ENCODE peak calls at places on chromosomes 11 and 22, in nine cellular contexts. Z is adrenal gland, J is ovary, M is right lobe of liver, Y is heart left ventricle, S is vagina, R is IMR-90, C is uterus, A is tibial nerve. N is an unnamed sample.

GRCh38 chr11:126585388-126586302 is 230.2 kb downstream of the ST3GAL4 start:
- DNase-seq in M (no peak), A (peak; percentile 82), Y (peak; percentile 66), C (peak; percentile 57), Z (peak; percentile 74), R (peak; percentile 96), S (no peak), J (peak; percentile 61), N (no peak)

GRCh38 chr11:117818036-117818858 is 6.3 kb downstream of the FXYD2 start:
- DNase-seq in C (no peak), S (no peak), Y (no peak), A (no peak), M (no peak), R (peak; percentile 56), J (no peak), Z (peak; percentile 73), N (no peak)

GRCh38 chr11:78203184-78203583 is 14.5 kb downstream of the USP35 start:
- DNase-seq in R (no peak), C (no peak), Z (no peak), J (no peak), A (no peak), M (no peak), S (no peak), Y (no peak), N (no peak)

GRCh38 chr22:26835929-26836528 is 178.6 kb downstream of the MIAT start:
- DNase-seq in J (no peak), R (peak; percentile 23), C (no peak), M (peak; percentile 52), Z (peak; percentile 27), Y (no peak), S (no peak), A (peak; percentile 32), N (no peak)

GRCh38 chr11:104146421-104146820 is 17.5 kb downstream of the PDGFD start:
- DNase-seq in M (no peak), S (no peak), J (no peak), C (no peak), Z (no peak), Y (no peak), A (no peak), R (no peak), N (no peak)

GRCh38 chr11:8105666-8106065 is 24.7 kb downstream of the TUB start:
- DNase-seq in Z (no peak), J (no peak), C (no peak), Y (no peak), S (no peak), M (no peak), A (no peak), R (peak; percentile 27), N (no peak)

GRCh38 chr11:75731095-75731494 is 13.5 kb downstream of the MOGAT2 start:
- DNase-seq in Z (no peak), Y (no peak), R (no peak), S (no peak), J (no peak), A (no peak), C (no peak), M (no peak), N (no peak)

GRCh38 chr22:40082184-40082583 is 87.4 kb downstream of the FAM83F start:
- DNase-seq in M (no peak), C (no peak), R (no peak), S (no peak), Z (no peak), A (no peak), Y (no peak), J (no peak), N (no peak)

GRCh38 chr11:110463153-110463552 is 33.4 kb downstream of the FDX1 start:
- DNase-seq in S (no peak), C (peak; percentile 56), A (peak; percentile 55), Y (no peak), J (no peak), Z (no peak), R (peak; percentile 66), M (no peak), N (no peak)

GRCh38 chr11:91158901-91159537 is 936.2 kb upstream of the CHORDC1 start:
- DNase-seq in J (no peak), R (peak; percentile 25), Y (no peak), Z (no peak), S (no peak), M (no peak), C (no peak), A (no peak), N (no peak)

GRCh38 chr11:108012139-108012725 is 3.5 kb downstream of the CUL5 start:
- DNase-seq in S (no peak), Y (no peak), R (no peak), J (no peak), M (no peak), C (no peak), Z (no peak), A (no peak), N (no peak)

GRCh38 chr22:45091254-45091854 is 72.4 kb upstream of the NUP50 start:
- DNase-seq in A (no peak), C (no peak), S (no peak), R (no peak), Z (no peak), Y (no peak), J (no peak), M (no peak), N (no peak)

GRCh38 chr22:45328822-45329535 is 19.2 kb downstream of the FAM118A start:
- DNase-seq in S (no peak), Y (no peak), J (no peak), R (no peak), Z (no peak), M (peak; percentile 92), C (no peak), A (no peak), N (peak; percentile 91)

GRCh38 chr11:75423721-75424120 is 9.3 kb downstream of the KLHL35 start:
- DNase-seq in Y (no peak), J (no peak), S (no peak), R (no peak), C (no peak), M (no peak), A (no peak), Z (no peak), N (no peak)

GRCh38 chr22:26561756-26562417 is 28.0 kb downstream of the TPST2 start:
- DNase-seq in R (no peak), J (no peak), Z (peak; percentile 91), M (peak; percentile 96), S (no peak), C (no peak), A (no peak), Y (peak; percentile 79), N (no peak)

GRCh38 chr11:10770626-10771254 is 19.7 kb downstream of the CTR9 start:
- DNase-seq in R (peak; percentile 55), J (no peak), M (peak; percentile 65), S (no peak), A (peak; percentile 52), Y (no peak), Z (peak; percentile 60), C (peak; percentile 25), N (no peak)

GRCh38 chr22:47131611-47132427 is 369.4 kb downstream of the TBC1D22A start:
- DNase-seq in Z (no peak), Y (peak; percentile 64), J (no peak), S (no peak), R (no peak), C (no peak), A (no peak), M (no peak), N (no peak)

GRCh38 chr22:47130883-47131610 is 368.6 kb downstream of the TBC1D22A start:
- DNase-seq in Z (no peak), M (no peak), Y (no peak), C (no peak), S (no peak), J (no peak), A (no peak), R (no peak), N (no peak)

GRCh38 chr22:47127441-47127871 is 365.0 kb downstream of the TBC1D22A start:
- DNase-seq in Z (no peak), S (no peak), M (no peak), Y (peak; percentile 52), J (no peak), A (no peak), R (no peak), C (no peak), N (no peak)

GRCh38 chr22:47128216-47129215 is 366.1 kb downstream of the TBC1D22A start:
- DNase-seq in S (no peak), C (no peak), Z (no peak), M (no peak), Y (peak; percentile 26), R (no peak), J (no peak), A (no peak), N (no peak)

GRCh38 chr22:47129902-47130301 is 367.5 kb downstream of the TBC1D22A start:
- DNase-seq in S (no peak), M (no peak), Z (no peak), R (no peak), C (no peak), J (no peak), A (no peak), Y (peak; percentile 34), N (no peak)
- TF ChIP-seq POLR2A in S (no peak), M (no peak), Z (no peak), R (no peak), C (no peak), J (no peak), A (no peak), Y (no peak), N (no peak)

DNA sequence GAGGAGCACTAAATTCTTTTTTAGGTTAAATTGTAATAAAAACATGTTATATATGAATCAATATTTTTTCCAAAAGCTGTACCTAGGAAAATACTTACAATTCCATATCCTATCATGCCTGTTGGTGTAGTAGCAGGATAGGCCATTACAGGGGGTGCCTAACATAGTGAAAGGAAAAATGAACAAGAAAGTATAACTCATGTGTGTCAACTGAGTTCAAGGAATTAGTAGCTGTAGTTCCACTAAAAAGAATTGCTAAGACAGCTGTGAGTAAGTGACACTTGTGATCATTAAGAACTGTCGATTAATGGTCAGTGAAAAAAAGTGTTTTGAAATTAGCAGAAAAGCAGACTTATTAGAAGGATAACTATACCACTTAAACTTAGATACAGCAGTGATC is 92.4 kb downstream of the PICALM start:
- DNase-seq in M (no peak), J (no peak), Y (no peak), R (no peak), S (no peak), Z (no peak), A (no peak), C (no peak), N (no peak)
- H3K4me3 ChIP-seq in M (no peak overlapping the region), J (no peak overlapping the region), Y (no peak overlapping the region), R (no peak overlapping the region), S (no peak overlapping the region), Z (no peak overlapping the region), A (no peak overlapping the region), C (no peak overlapping the region), N (no peak overlapping the region)

DNA sequence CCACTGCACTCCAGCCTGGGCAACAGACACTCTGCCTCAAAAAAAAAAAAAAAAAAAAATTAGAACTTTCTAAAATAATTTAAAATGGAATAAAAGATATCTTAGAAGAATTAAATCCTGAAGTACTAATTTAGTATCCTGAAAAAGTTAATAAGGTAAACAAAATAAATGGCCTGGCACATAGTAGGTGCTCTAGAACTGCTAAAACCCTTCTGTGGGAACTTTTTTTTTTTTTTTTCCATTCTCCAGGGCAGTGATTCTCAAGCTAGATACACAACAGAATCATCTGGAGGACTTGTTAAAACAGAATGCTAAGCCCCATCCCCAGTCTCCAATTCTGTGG is 65.3 kb downstream of the MAML2 start:
- DNase-seq in A (no peak), Y (no peak), C (no peak), Z (no peak), M (no peak), S (no peak), J (no peak), R (no peak), N (no peak)
- TF ChIP-seq CTCF in A (no peak), Y (no peak), C (no peak), Z (no peak), M (no peak), S (no peak), J (no peak), R (no peak), N (no peak)

GRCh38 chr11:18590573-18590972 is 2.0 kb upstream of the UEVLD start:
- DNase-seq in J (no peak), Y (no peak), M (no peak), Z (peak; percentile 22), S (no peak), A (no peak), R (no peak), C (no peak), N (no peak)
- TF ChIP-seq POLR2A in J (no peak), Y (no peak), M (no peak), Z (no peak), S (no peak), A (no peak), R (no peak), C (no peak), N (no peak)

N was measured in lower leg skin.